ENCODE peak calls at places on chromosomes 13 and 19, in nine cellular contexts. C, S, F, A, K, I, Q, X and T are unnamed samples.

GRCh38 chr19:18294467-18294864 is 13.0 kb upstream of the JUND start:
- DNase-seq in C (peak), S (no peak), F (peak), A (no peak), K (peak), I (no peak), Q (no peak), X (no peak), T (no peak)

GRCh38 chr13:19283836-19284235 is 102.2 kb upstream of the TUBA3C start:
- DNase-seq in C (no peak), S (no peak), F (no peak), A (no peak), K (no peak), I (no peak), Q (no peak), X (no peak), T (no peak)

GRCh38 chr19:40147693-40148347 is 43.4 kb upstream of the MAP3K10 start:
- DNase-seq in C (peak), S (peak), F (peak), A (peak), K (peak), I (peak), Q (no peak), X (peak), T (peak)

GRCh38 chr13:43785681-43786471 is 896 bp downstream of the ENOX1 start:
- DNase-seq in C (peak), S (peak), F (peak), A (peak), K (peak), I (no peak), Q (peak), X (peak), T (peak)

GRCh38 chr13:36432106-36432544 is at the start of gene CCNA1:
- DNase-seq in C (peak), S (peak), F (no peak), A (peak), K (peak), I (no peak), Q (peak), X (no peak), T (peak)

GRCh38 chr13:49452725-49453457 is 8.8 kb downstream of the SETDB2 start:
- DNase-seq in C (no peak), S (no peak), F (no peak), A (no peak), K (no peak), I (no peak), Q (no peak), X (no peak), T (no peak)

GRCh38 chr19:43446746-43447489 is 18.5 kb downstream of the LYPD3 start:
- DNase-seq in C (peak), S (peak), F (peak), A (peak), K (peak), I (no peak), Q (peak), X (peak), T (peak)

GRCh38 chr13:30142502-30143211 is 164.7 kb downstream of the KATNAL1 start:
- DNase-seq in C (peak), S (peak), F (peak), A (peak), K (peak), I (peak), Q (no peak), X (peak), T (peak)

GRCh38 chr13:49441312-49441711 is 2.6 kb downstream of the CAB39L start:
- DNase-seq in C (no peak), S (no peak), F (no peak), A (no peak), K (no peak), I (no peak), Q (no peak), X (no peak), T (no peak)

GRCh38 chr13:109586509-109587346 is 199.7 kb downstream of the IRS2 start:
- DNase-seq in C (no peak), S (no peak), F (no peak), A (no peak), K (no peak), I (no peak), Q (no peak), X (no peak), T (no peak)

GRCh38 chr19:2139385-2140192 is 11.8 kb downstream of the AP3D1 start:
- DNase-seq in C (no peak), S (no peak), F (no peak), A (no peak), K (no peak), I (no peak), Q (no peak), X (no peak), T (no peak)

GRCh38 chr19:48568345-48568886 is 16.4 kb downstream of the SULT2B1 start:
- DNase-seq in C (peak), S (peak), F (peak), A (peak), K (peak), I (no peak), Q (peak), X (peak), T (peak)

GRCh38 chr13:24858953-24859352 is 95.0 kb downstream of the RNF17 start:
- DNase-seq in C (no peak), S (no peak), F (no peak), A (no peak), K (no peak), I (no peak), Q (no peak), X (no peak), T (no peak)

GRCh38 chr13:89066868-89067466 is 1395.8 kb downstream of the SLITRK5 start:
- DNase-seq in C (no peak), S (peak), F (peak), A (peak), K (peak), I (no peak), Q (no peak), X (peak), T (peak)

GRCh38 chr13:82747331-82747730 is 1134.9 kb downstream of the SLITRK1 start:
- DNase-seq in C (no peak), S (peak), F (no peak), A (peak), K (peak), I (no peak), Q (no peak), X (peak), T (peak)

GRCh38 chr13:100976993-100977392 is 302.4 kb upstream of the TMTC4 start:
- DNase-seq in C (no peak), S (no peak), F (no peak), A (peak), K (peak), I (no peak), Q (no peak), X (no peak), T (no peak)

GRCh38 chr19:46447006-46447405 is 18.3 kb upstream of the PNMA8C start:
- DNase-seq in C (no peak), S (no peak), F (no peak), A (no peak), K (no peak), I (no peak), Q (no peak), X (no peak), T (no peak)

GRCh38 chr19:45515081-45515624 is 7.9 kb downstream of the VASP start:
- DNase-seq in C (peak), S (no peak), F (no peak), A (no peak), K (no peak), I (no peak), Q (peak), X (no peak), T (no peak)

GRCh38 chr13:112968910-112969691 is at the start of gene MCF2L:
- DNase-seq in C (no peak), S (peak), F (peak), A (peak), K (peak), I (no peak), Q (peak), X (peak), T (peak)

GRCh38 chr13:54185101-54185500 is 1156.5 kb downstream of the OLFM4 start:
- DNase-seq in C (no peak), S (no peak), F (no peak), A (no peak), K (no peak), I (no peak), Q (no peak), X (no peak), T (no peak)

GRCh38 chr19:45498411-45499195 is at the start of gene PPM1N:
- DNase-seq in C (no peak), S (no peak), F (no peak), A (no peak), K (no peak), I (no peak), Q (no peak), X (peak), T (peak)

GRCh38 chr13:106477303-106477702 is 58.2 kb downstream of the EFNB2 start:
- DNase-seq in C (no peak), S (no peak), F (no peak), A (no peak), K (no peak), I (no peak), Q (no peak), X (no peak), T (no peak)

GRCh38 chr19:1130801-1131717 is 27.3 kb downstream of the GPX4 start:
- DNase-seq in C (peak), S (no peak), F (no peak), A (no peak), K (no peak), I (no peak), Q (no peak), X (no peak), T (peak)

GRCh38 chr13:73440296-73440895 is 381.6 kb downstream of the KLF5 start:
- DNase-seq in C (no peak), S (peak), F (no peak), A (peak), K (no peak), I (no peak), Q (no peak), X (no peak), T (peak)

GRCh38 chr13:50344717-50345116 is 329.5 kb downstream of the KCNRG start:
- DNase-seq in C (no peak), S (no peak), F (peak), A (no peak), K (no peak), I (no peak), Q (no peak), X (no peak), T (no peak)

GRCh38 chr13:23626730-23627129 is 56.5 kb downstream of the TNFRSF19 start:
- DNase-seq in C (no peak), S (no peak), F (no peak), A (no peak), K (no peak), I (no peak), Q (no peak), X (no peak), T (no peak)

GRCh38 chr19:5914946-5915781 is 1.1 kb downstream of the CAPS start:
- DNase-seq in C (no peak), S (no peak), F (no peak), A (no peak), K (no peak), I (no peak), Q (no peak), X (no peak), T (no peak)

GRCh38 chr19:50952890-50953289 is at the start of gene KLK5:
- DNase-seq in C (no peak), S (no peak), F (peak), A (no peak), K (no peak), I (no peak), Q (no peak), X (no peak), T (no peak)

GRCh38 chr13:45194081-45194939 is 6.5 kb downstream of the KCTD4 start:
- DNase-seq in C (peak), S (peak), F (no peak), A (peak), K (peak), I (no peak), Q (peak), X (peak), T (peak)

GRCh38 chr19:29587518-29587986 is 18.5 kb upstream of the POP4 start:
- DNase-seq in C (no peak), S (peak), F (peak), A (no peak), K (peak), I (no peak), Q (no peak), X (peak), T (no peak)

GRCh38 chr19:24073807-24074206 is 13.2 kb upstream of the ZNF254 start:
- DNase-seq in C (no peak), S (no peak), F (peak), A (no peak), K (no peak), I (no peak), Q (no peak), X (no peak), T (no peak)

GRCh38 chr13:49165798-49166752 is 54.1 kb upstream of the MLNR start:
- DNase-seq in C (no peak), S (peak), F (no peak), A (peak), K (no peak), I (no peak), Q (no peak), X (no peak), T (no peak)

GRCh38 chr13:31121327-31122140 is 40.2 kb downstream of the HSPH1 start:
- DNase-seq in C (no peak), S (no peak), F (no peak), A (no peak), K (no peak), I (no peak), Q (no peak), X (no peak), T (no peak)

GRCh38 chr19:17209126-17210036 is 5.8 kb upstream of the USE1 start:
- DNase-seq in C (peak), S (peak), F (peak), A (peak), K (peak), I (no peak), Q (no peak), X (peak), T (no peak)

GRCh38 chr13:49853535-49853934 is 61.1 kb upstream of the KPNA3 start:
- DNase-seq in C (no peak), S (no peak), F (no peak), A (no peak), K (no peak), I (no peak), Q (no peak), X (no peak), T (no peak)

GRCh38 chr19:1522838-1523237 is 1.0 kb upstream of the PLK5 start:
- DNase-seq in C (peak), S (no peak), F (no peak), A (no peak), K (no peak), I (no peak), Q (no peak), X (no peak), T (no peak)

GRCh38 chr13:102555914-102556553 is 40.8 kb upstream of the TPP2 start:
- DNase-seq in C (no peak), S (peak), F (peak), A (peak), K (peak), I (no peak), Q (no peak), X (peak), T (peak)

GRCh38 chr19:16146112-16146511 is 2.6 kb downstream of the HSH2D start:
- DNase-seq in C (no peak), S (no peak), F (no peak), A (no peak), K (no peak), I (no peak), Q (no peak), X (no peak), T (no peak)

GRCh38 chr19:16141043-16141442 is 2.4 kb upstream of the HSH2D start:
- DNase-seq in C (no peak), S (no peak), F (no peak), A (no peak), K (no peak), I (no peak), Q (no peak), X (no peak), T (no peak)

GRCh38 chr19:16144216-16144581 is 714 bp downstream of the HSH2D start:
- DNase-seq in C (no peak), S (no peak), F (no peak), A (no peak), K (no peak), I (no peak), Q (no peak), X (no peak), T (no peak)

GRCh38 chr19:16142032-16142580 is 1.4 kb upstream of the HSH2D start:
- DNase-seq in C (no peak), S (no peak), F (no peak), A (no peak), K (no peak), I (no peak), Q (no peak), X (no peak), T (no peak)

GRCh38 chr19:16143399-16144215 is at the start of gene HSH2D:
- DNase-seq in C (peak), S (no peak), F (peak), A (no peak), K (no peak), I (no peak), Q (peak), X (no peak), T (no peak)
- H3K4me3 ChIP-seq in C (no peak), S (no peak), F (no peak), A (no peak), K (no peak), I (no peak), Q (no peak), X (no peak), T (no peak)

DNA sequence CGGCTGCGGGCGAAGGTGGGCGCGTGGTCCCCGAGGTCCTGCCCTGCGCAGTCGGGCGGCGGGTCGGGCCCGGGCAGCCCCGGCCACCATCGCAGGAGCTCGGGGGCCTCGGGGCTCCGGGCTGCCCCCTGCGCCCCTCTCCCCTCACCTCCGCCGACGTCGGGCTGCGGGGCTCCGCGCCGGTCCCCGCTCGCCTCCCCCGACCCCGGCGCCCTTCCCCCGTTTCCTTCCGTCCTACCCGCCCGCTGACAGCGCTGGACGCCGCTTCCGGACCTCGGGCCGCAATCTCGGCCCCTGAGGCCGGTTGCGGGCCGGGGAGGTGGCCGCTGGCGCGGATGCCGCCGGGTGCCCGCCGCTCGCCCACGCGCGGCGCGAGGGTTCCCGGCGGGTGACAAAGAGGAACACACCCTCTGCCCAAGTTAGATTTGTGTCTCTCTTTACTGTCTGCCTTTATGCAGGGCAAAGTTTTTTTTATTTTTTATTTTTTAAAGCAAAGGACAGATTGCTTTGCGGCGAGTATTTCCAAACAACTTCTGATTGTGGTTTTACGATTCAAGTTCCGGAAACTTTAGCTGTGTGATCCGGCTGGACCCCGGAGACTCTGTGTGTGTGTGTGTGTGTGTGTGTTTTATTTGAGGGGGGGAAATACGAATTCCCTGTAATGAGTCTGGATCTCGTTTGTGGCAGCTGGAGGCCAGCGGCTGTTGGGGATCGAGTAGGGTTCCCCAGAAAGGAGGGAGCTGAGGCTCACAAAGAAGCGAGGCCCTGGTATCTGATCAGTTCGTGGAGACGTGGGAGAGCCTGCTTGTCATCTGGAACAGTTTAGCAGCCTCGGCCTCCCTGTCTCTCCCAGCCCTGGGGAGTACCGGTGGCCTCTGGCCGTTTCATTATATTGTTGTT is 957 bp downstream of the FARP1 start:
- DNase-seq in C (no peak), S (peak), F (no peak), A (peak), K (peak), I (no peak), Q (peak), X (peak), T (peak)
- H3K4me3 ChIP-seq in C (peak), S (peak), F (peak), A (peak), K (peak), I (peak), Q (peak), X (peak), T (peak)

GRCh38 chr19:34707661-34708060 is 26.4 kb upstream of the ZNF181 start:
- DNase-seq in C (no peak), S (no peak), F (no peak), A (no peak), K (no peak), I (no peak), Q (no peak), X (no peak), T (no peak)
- H3K4me3 ChIP-seq in C (no peak), S (no peak), F (no peak), A (no peak), K (no peak), I (no peak), Q (no peak), X (no peak), T (no peak)

GRCh38 chr19:7731615-7732014 is 295 bp downstream of the CLEC4G start:
- DNase-seq in C (no peak), S (no peak), F (no peak), A (no peak), K (no peak), I (no peak), Q (no peak), X (no peak), T (no peak)

GRCh38 chr19:7729211-7729610 is 2.7 kb downstream of the CLEC4G start:
- DNase-seq in C (no peak), S (no peak), F (no peak), A (no peak), K (no peak), I (no peak), Q (no peak), X (no peak), T (no peak)

GRCh38 chr19:7730286-7731217 is 1.4 kb downstream of the CLEC4G start:
- DNase-seq in C (no peak), S (no peak), F (no peak), A (no peak), K (no peak), I (no peak), Q (no peak), X (no peak), T (no peak)

GRCh38 chr19:7731218-7731595 is 703 bp downstream of the CLEC4G start:
- DNase-seq in C (no peak), S (no peak), F (no peak), A (no peak), K (no peak), I (no peak), Q (no peak), X (no peak), T (no peak)

GRCh38 chr19:7729831-7730285 is 2.1 kb downstream of the CLEC4G start:
- DNase-seq in C (no peak), S (no peak), F (no peak), A (no peak), K (no peak), I (no peak), Q (no peak), X (no peak), T (no peak)
- H3K4me3 ChIP-seq in C (no peak), S (no peak), F (no peak), A (no peak), K (no peak), I (no peak), Q (no peak), X (no peak), T (no peak)